ENCODE peak calls at places on chromosome 2, in six cellular contexts. Z, L, N, C, V and D are unnamed samples. For H3K4me1, the result is how much of the 10 kb centered on the place peaks cover.

GRCh38 chr2:41546031-41546430 is 501.8 kb upstream of the PKDCC start:
- DNase-seq in Z (no peak), L (no peak), N (no peak), C (no peak), V (no peak), D (no peak)

GRCh38 chr2:108351889-108352288 is 25.9 kb upstream of the SULT1C4 start:
- DNase-seq in Z (no peak), L (no peak), N (no peak), C (no peak), V (no peak), D (no peak)

GRCh38 chr2:36449213-36449612 is 93.6 kb downstream of the CRIM1 start:
- DNase-seq in Z (no peak), L (no peak), N (no peak), C (no peak), V (no peak), D (no peak)

GRCh38 chr2:179551545-179552045 is 287.0 kb upstream of the SESTD1 start:
- DNase-seq in Z (no peak), L (no peak), N (no peak), C (no peak), V (no peak), D (no peak)

GRCh38 chr2:35114765-35115164 is 1240.8 kb upstream of the CRIM1 start:
- DNase-seq in Z (no peak), L (no peak), N (no peak), C (no peak), V (no peak), D (no peak)

GRCh38 chr2:36461039-36461681 is 105.6 kb downstream of the CRIM1 start:
- DNase-seq in Z (no peak), L (peak), N (no peak), C (no peak), V (no peak), D (no peak)

GRCh38 chr2:45981388-45981930 is 315.7 kb upstream of the EPAS1 start:
- DNase-seq in Z (no peak), L (no peak), N (no peak), C (no peak), V (no peak), D (no peak)

GRCh38 chr2:234861841-234862735 is 89.7 kb upstream of the SH3BP4 start:
- DNase-seq in Z (no peak), L (no peak), N (no peak), C (peak), V (no peak), D (no peak)

GRCh38 chr2:172430671-172431070 is 3.3 kb downstream of the ITGA6 start:
- DNase-seq in Z (no peak), L (no peak), N (no peak), C (no peak), V (peak), D (no peak)

GRCh38 chr2:224802407-224802806 is 86.2 kb upstream of the CCDC195 start:
- DNase-seq in Z (no peak), L (no peak), N (no peak), C (no peak), V (no peak), D (no peak)

GRCh38 chr2:20620696-20621365 is 30.1 kb downstream of the HS1BP3 start:
- DNase-seq in Z (no peak), L (no peak), N (peak), C (no peak), V (no peak), D (no peak)

GRCh38 chr2:200777275-200777674 is 34.4 kb upstream of the BZW1 start:
- DNase-seq in Z (no peak), L (no peak), N (no peak), C (no peak), V (no peak), D (no peak)

GRCh38 chr2:110802213-110802932 is 70.0 kb downstream of the ACOXL start:
- DNase-seq in Z (no peak), L (no peak), N (no peak), C (no peak), V (no peak), D (no peak)

GRCh38 chr2:17915811-17916523 is 37.5 kb downstream of the KCNS3 start:
- DNase-seq in Z (no peak), L (no peak), N (no peak), C (no peak), V (no peak), D (no peak)

GRCh38 chr2:43193996-43194869 is 32.2 kb downstream of the ZFP36L2 start:
- DNase-seq in Z (peak), L (peak), N (no peak), C (no peak), V (no peak), D (no peak)

GRCh38 chr2:158970522-158970855 is 2.0 kb downstream of the TANC1 start:
- DNase-seq in Z (no peak), L (no peak), N (no peak), C (no peak), V (no peak), D (no peak)

GRCh38 chr2:42568431-42569115 is at the start of gene MTA3:
- DNase-seq in Z (peak), L (no peak), N (peak), C (peak), V (peak), D (no peak)

GRCh38 chr2:178756843-178757242 is 50.4 kb downstream of the TTN start:
- DNase-seq in Z (no peak), L (no peak), N (no peak), C (no peak), V (no peak), D (no peak)

GRCh38 chr2:229178117-229178516 is 93.0 kb downstream of the PID1 start:
- DNase-seq in Z (no peak), L (no peak), N (no peak), C (no peak), V (no peak), D (no peak)

GRCh38 chr2:219570924-219571310 is 422 bp downstream of the OBSL1 start:
- DNase-seq in Z (no peak), L (no peak), N (no peak), C (no peak), V (no peak), D (no peak)

GRCh38 chr2:189002079-189002478 is 27.9 kb downstream of the COL3A1 start:
- DNase-seq in Z (no peak), L (no peak), N (no peak), C (no peak), V (no peak), D (no peak)

GRCh38 chr2:234081970-234082822 is 31.7 kb downstream of the SPP2 start:
- DNase-seq in Z (peak), L (no peak), N (no peak), C (peak), V (no peak), D (no peak)

GRCh38 chr2:46010223-46010924 is 286.8 kb upstream of the EPAS1 start:
- DNase-seq in Z (no peak), L (no peak), N (no peak), C (no peak), V (no peak), D (no peak)

GRCh38 chr2:26008851-26009566 is 24.9 kb upstream of the RAB10 start:
- DNase-seq in Z (peak), L (peak), N (peak), C (peak), V (no peak), D (peak)
- TF ChIP-seq POLR2AphosphoS5 in Z (peak), L (no peak), N (no peak), C (peak), V (no peak), D (peak)

GRCh38 chr2:65018141-65018582 is 29.0 kb downstream of the SLC1A4 start:
- DNase-seq in Z (peak), L (no peak), N (peak), C (no peak), V (no peak), D (no peak)
- H3K4me1 ChIP-seq in Z (under half), L (under half), N (under half), C (under half), V (under half), D (under half)

GRCh38 chr2:74867841-74868658 is 34.1 kb downstream of the HK2 start:
- DNase-seq in Z (peak), L (no peak), N (no peak), C (peak), V (no peak), D (no peak)
- TF ChIP-seq POLR2AphosphoS5 in Z (no peak), L (no peak), N (no peak), C (no peak), V (no peak), D (no peak)

GRCh38 chr2:28377984-28378678 is 14.5 kb upstream of the FOSL2 start:
- DNase-seq in Z (peak), L (no peak), N (no peak), C (peak), V (no peak), D (no peak)

GRCh38 chr2:28381225-28382180 is 11.2 kb upstream of the FOSL2 start:
- DNase-seq in Z (no peak), L (no peak), N (no peak), C (no peak), V (no peak), D (no peak)

GRCh38 chr2:28378679-28379392 is 13.8 kb upstream of the FOSL2 start:
- DNase-seq in Z (no peak), L (no peak), N (no peak), C (no peak), V (no peak), D (no peak)

GRCh38 chr2:28382755-28383154 is 9.9 kb upstream of the FOSL2 start:
- DNase-seq in Z (no peak), L (no peak), N (no peak), C (no peak), V (peak), D (no peak)

GRCh38 chr2:28380185-28380584 is 12.5 kb upstream of the FOSL2 start:
- DNase-seq in Z (no peak), L (no peak), N (no peak), C (no peak), V (no peak), D (no peak)
- H3K4me1 ChIP-seq in Z (under half), L (under half), N (under half), C (under half), V (under half), D (under half)

DNA sequence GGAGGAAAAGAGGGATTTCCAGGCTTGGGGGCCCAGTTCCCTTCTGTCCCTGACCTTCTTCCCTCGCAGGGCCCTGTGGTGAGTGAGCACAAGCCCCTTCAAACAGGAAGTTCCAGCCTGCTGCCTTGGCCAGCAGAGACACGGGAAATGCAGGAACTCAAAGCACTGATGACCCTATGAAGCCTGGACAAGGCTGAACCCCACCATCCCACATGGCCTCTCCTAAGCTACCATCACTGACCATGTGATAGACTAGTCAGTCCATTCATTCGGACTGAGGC is 196.4 kb downstream of the TNS1 start:
- DNase-seq in Z (no peak), L (no peak), N (no peak), C (no peak), V (no peak), D (no peak)
- TF ChIP-seq POLR2AphosphoS5 in Z (no peak), L (no peak), N (no peak), C (no peak), V (no peak), D (no peak)

GRCh38 chr2:121504316-121504715 is 26.4 kb upstream of the RNU4ATAC start:
- DNase-seq in Z (no peak), L (no peak), N (no peak), C (no peak), V (no peak), D (no peak)
- H3K4me1 ChIP-seq in Z (under half), L (under half), N (under half), C (under half), V (under half), D (under half)

GRCh38 chr2:70090706-70091334 is 3.5 kb downstream of the PCBP1 start:
- DNase-seq in Z (no peak), L (no peak), N (peak), C (no peak), V (no peak), D (no peak)
- TF ChIP-seq POLR2AphosphoS5 in Z (no peak), L (no peak), N (no peak), C (no peak), V (no peak), D (no peak)

DNA sequence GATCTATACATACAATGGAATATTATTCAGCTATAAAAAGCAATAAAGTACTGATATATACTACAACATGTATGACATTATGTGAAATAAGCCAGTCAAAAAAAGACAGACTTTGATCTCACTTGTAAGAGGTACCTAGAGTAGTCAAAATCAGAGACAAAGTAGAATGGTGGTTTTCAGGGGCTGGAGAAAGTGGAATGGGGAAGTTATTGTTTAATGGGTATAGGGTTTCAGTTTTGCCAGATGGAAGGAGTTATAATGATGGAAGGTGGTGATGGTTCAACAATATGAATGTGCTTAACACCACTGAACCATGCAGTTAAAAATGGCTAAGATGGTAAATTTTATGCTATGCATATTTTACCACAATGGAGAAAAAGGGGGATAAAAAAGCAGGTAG is 6.3 kb downstream of the COBLL1 start:
- DNase-seq in Z (no peak), L (no peak), N (no peak), C (no peak), V (no peak), D (no peak)
- H3K4me1 ChIP-seq in Z (under half), L (under half), N (under half), C (under half), V (under half), D (under half)

DNA sequence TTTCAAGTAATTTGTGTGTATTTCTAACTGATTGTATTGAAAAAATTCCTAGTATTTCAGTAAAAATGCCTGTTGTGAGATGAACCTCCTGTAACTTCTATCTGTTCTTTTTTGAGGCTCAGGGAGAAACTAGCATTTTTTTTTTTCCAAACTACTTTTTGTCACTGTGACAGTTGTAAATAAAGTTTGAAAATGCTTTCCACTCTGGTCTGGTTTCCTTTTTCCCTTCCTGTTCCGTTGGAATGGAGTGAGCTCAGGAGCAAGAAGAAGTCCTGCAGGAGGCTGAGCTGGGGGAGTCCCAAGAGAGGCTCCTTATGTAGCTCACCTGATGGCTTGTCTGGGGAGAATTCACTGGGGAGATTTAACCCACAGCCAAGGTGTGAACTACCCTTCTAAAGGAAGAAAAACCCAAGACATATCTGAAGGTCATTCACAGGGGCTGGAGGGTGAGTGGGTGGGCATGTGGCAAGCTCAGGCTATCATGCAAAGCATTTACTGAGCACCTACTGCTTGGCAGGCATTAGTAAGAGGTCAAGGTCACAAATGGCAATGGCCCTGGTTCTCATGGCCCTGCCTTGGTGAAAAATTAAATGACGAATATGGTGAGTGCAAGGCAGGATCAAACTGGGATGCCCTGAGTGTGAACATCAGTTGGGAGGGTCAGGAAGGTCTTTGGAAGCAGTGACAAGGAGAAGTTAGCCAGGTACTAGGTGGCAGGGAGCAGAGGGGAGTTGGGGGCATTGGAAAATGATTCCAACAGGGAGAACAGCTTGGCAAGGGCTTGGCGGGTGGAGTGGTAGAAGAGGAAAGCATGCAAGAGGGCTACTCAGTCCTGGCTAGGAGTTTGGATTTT is 28.7 kb downstream of the LBH start:
- DNase-seq in Z (no peak), L (no peak), N (no peak), C (no peak), V (no peak), D (no peak)
- TF ChIP-seq POLR2AphosphoS5 in Z (no peak), L (no peak), N (no peak), C (no peak), V (no peak), D (no peak)